ENCODE peak calls at places on chromosome 21, in four cellular contexts. S, X, H and G are unnamed samples.

GRCh38 chr21:38733973-38734546 is 71.7 kb upstream of the ETS2 start:
- DNase-seq in H (peak; percentile 72), X (peak; percentile 94), S (peak; percentile 36), G (peak; percentile 71)

GRCh38 chr21:34517491-34518245 is 5.7 kb upstream of the KCNE1 start:
- DNase-seq in H (peak; percentile 86), X (no peak), S (no peak), G (no peak)

GRCh38 chr21:33658919-33659318 is 16.6 kb downstream of the ITSN1 start:
- DNase-seq in X (no peak), H (no peak), S (no peak), G (no peak)

GRCh38 chr21:25561668-25562641 is 45.3 kb downstream of the MRPL39 start:
- DNase-seq in S (no peak), H (peak; percentile 88), X (peak; percentile 74), G (no peak)

GRCh38 chr21:23949493-23949892 is 1657.8 kb downstream of the MRPL39 start:
- DNase-seq in X (no peak), H (no peak), S (no peak), G (no peak)

GRCh38 chr21:44443891-44444285 is 11.4 kb upstream of the LRRC3 start:
- DNase-seq in S (no peak), X (no peak), H (peak; percentile 22), G (no peak)

GRCh38 chr21:43190544-43191340 is 21.9 kb downstream of the CRYAA start:
- DNase-seq in S (no peak), X (peak; percentile 12), H (no peak), G (no peak)

GRCh38 chr21:23939369-23940065 is 1667.8 kb downstream of the MRPL39 start:
- DNase-seq in H (no peak), S (no peak), X (no peak), G (no peak)

GRCh38 chr21:29265690-29266479 is 32.8 kb upstream of the BACH1 start:
- DNase-seq in H (peak; percentile 55), X (no peak), S (no peak), G (no peak)

GRCh38 chr21:44335266-44336059 is 3.7 kb downstream of the CFAP410 start:
- DNase-seq in X (no peak), S (no peak), H (no peak), G (no peak)

GRCh38 chr21:17783003-17783402 is 36.2 kb downstream of the C21orf91 start:
- DNase-seq in H (no peak), X (no peak), S (no peak), G (no peak)

GRCh38 chr21:26027696-26028095 is 142.9 kb downstream of the APP start:
- DNase-seq in S (no peak), H (no peak), X (no peak), G (no peak)

GRCh38 chr21:25350056-25350455 is 257.2 kb downstream of the MRPL39 start:
- DNase-seq in X (peak; percentile 71), H (peak; percentile 31), S (no peak), G (no peak)

GRCh38 chr21:16870116-16870515 is 642.7 kb upstream of the CXADR start:
- DNase-seq in X (no peak), S (no peak), H (no peak), G (no peak)

GRCh38 chr21:31347435-31348032 is 3.5 kb upstream of the TIAM1 start:
- DNase-seq in S (no peak), H (peak; percentile 33), X (no peak), G (peak; percentile 42)

GRCh38 chr21:38438476-38438893 is 59.8 kb downstream of the ERG start:
- DNase-seq in H (peak; percentile 30), S (no peak), X (no peak), G (peak; percentile 19)

GRCh38 chr21:31158789-31159581 is 120.7 kb upstream of the KRTAP19-8 start:
- DNase-seq in H (peak; percentile 61), X (no peak), S (no peak), G (no peak)

GRCh38 chr21:44304846-44305245 is 5.0 kb downstream of the PFKL start:
- DNase-seq in S (no peak), X (peak; percentile 43), H (peak; percentile 61), G (peak; percentile 54)

GRCh38 chr21:37534431-37534830 is 167.9 kb downstream of the DYRK1A start:
- DNase-seq in S (no peak), H (no peak), X (no peak), G (no peak)

GRCh38 chr21:26389971-26390641 is 183.0 kb downstream of the CYYR1 start:
- DNase-seq in S (peak; percentile 34), X (no peak), H (peak; percentile 14), G (peak; percentile 75)

GRCh38 chr21:33286600-33287456 is 20.7 kb downstream of the IL10RB start:
- DNase-seq in X (no peak), S (peak; percentile 38), H (no peak), G (peak; percentile 33)

GRCh38 chr21:44761011-44761729 is 40.5 kb downstream of the UBE2G2 start:
- DNase-seq in S (no peak), X (peak; percentile 75), H (no peak), G (peak; percentile 25)

DNA sequence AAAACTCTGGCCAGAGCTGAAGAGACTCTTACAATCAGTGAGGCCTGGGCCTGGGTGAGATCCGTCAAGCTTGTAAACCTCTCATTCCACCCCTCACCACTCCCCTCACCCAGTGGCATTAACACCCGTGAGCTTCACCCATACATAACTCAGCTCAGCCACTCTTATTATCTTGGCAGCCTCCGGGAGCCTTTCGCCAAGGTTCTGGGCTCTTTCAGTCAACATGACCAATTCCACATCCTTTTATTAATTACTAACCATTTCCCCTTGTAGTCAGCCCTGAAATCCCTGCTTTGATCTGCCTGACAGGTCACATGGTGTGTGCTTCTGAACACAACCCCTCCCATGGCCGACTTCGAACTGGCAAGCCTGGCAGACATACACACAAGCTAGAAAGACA is 134.8 kb downstream of the SETD4 start:
- DNase-seq in X (no peak), S (no peak), H (peak; percentile 51), G (no peak)
- TF ChIP-seq MAX in X (no peak), S (no peak), H (no peak), G (no peak)

DNA sequence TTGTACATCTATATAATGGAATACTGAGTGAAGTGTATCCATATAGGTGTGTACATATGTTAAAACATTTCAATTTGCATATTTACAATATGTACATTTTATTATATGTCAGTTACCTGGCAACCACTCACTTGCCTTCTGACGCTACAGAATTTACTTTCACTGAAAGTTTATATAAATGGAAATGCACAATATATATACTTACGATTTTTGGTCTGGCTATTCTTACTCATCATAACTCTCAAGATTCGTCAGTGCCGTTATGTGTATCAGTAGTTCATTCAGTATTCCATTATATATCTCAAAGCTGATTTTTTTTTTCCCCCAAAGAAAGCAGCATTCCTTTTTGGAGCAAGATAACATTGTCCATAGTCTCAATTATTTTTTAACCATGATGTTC is 138.2 kb downstream of the PCBP3 start:
- DNase-seq in X (no peak), H (no peak), S (no peak), G (no peak)
- TF ChIP-seq MAX in X (no peak), H (no peak), S (no peak), G (no peak)

GRCh38 chr21:42057861-42058437 is 13.2 kb upstream of the UMODL1 start:
- DNase-seq in H (no peak), X (no peak), S (no peak), G (no peak)
- TF ChIP-seq MAX in H (no peak), X (no peak), S (no peak), G (no peak)

DNA sequence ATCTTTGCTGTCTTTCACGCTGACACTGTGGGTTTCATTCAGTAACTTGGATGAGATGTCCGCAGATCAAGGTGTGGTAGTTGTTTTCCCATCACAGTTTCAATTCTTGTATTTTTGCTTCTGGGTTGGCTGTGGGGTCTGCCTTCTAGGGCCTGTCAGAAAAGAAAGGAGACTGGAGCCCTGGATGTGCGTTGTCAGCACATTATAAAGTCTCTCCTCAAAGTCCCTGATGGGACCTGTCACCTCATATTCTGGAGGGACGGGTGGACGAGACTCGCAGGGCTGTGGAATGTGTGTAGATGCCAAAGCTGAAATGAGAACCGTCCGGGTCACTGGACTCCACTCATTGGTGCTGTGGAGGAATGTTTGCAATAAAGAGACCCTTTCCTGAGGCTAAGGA is 11.3 kb downstream of the IGSF5 start:
- DNase-seq in H (no peak), X (no peak), S (no peak), G (no peak)
- TF ChIP-seq MAX in H (no peak), X (no peak), S (no peak), G (no peak)